ENCODE peak calls at places on chromosomes 3 and 15, in six cellular contexts. One of them, this sample, is unnamed.

GRCh38 chr3:38731522-38731921 is 82.0 kb upstream of the SCN5A start:
- DNase-seq in HT1080: no peak
- DNase-seq in C1 segment of cervical spinal cord: no peak
- DNase-seq in EH: peak
- DNase-seq in stimulated activated CD4-positive, alpha-beta T cell treated with anti-CD3 and anti-CD28 coated beads, Interleukin-1b, Interleukin-23, amount 100 ng/mL, for 1 hour: no peak
- DNase-seq in LoVo: no peak
- DNase-seq in this sample: no peak

GRCh38 chr3:46858996-46859710 is 4.1 kb downstream of the MYL3 start:
- DNase-seq in stimulated activated CD4-positive, alpha-beta T cell treated with anti-CD3 and anti-CD28 coated beads, Interleukin-1b, Interleukin-23, amount 100 ng/mL, for 1 hour: no peak
- DNase-seq in HT1080: no peak
- DNase-seq in C1 segment of cervical spinal cord: no peak
- DNase-seq in EH: no peak
- DNase-seq in LoVo: no peak
- DNase-seq in this sample: no peak

GRCh38 chr15:73899197-73900128 is 26.1 kb downstream of the TBC1D21 start:
- DNase-seq in C1 segment of cervical spinal cord: no peak
- DNase-seq in HT1080: no peak
- DNase-seq in stimulated activated CD4-positive, alpha-beta T cell treated with anti-CD3 and anti-CD28 coated beads, Interleukin-1b, Interleukin-23, amount 100 ng/mL, for 1 hour: no peak
- DNase-seq in LoVo: no peak
- DNase-seq in EH: peak
- DNase-seq in this sample: no peak

GRCh38 chr3:115784739-115785571 is 161.6 kb downstream of the GAP43 start:
- DNase-seq in LoVo: no peak
- DNase-seq in EH: peak
- DNase-seq in stimulated activated CD4-positive, alpha-beta T cell treated with anti-CD3 and anti-CD28 coated beads, Interleukin-1b, Interleukin-23, amount 100 ng/mL, for 1 hour: no peak
- DNase-seq in HT1080: peak
- DNase-seq in C1 segment of cervical spinal cord: no peak
- DNase-seq in this sample: no peak

GRCh38 chr3:4978966-4979400 is 254 bp upstream of the BHLHE40 start:
- DNase-seq in EH: peak
- DNase-seq in HT1080: peak
- DNase-seq in C1 segment of cervical spinal cord: peak
- DNase-seq in stimulated activated CD4-positive, alpha-beta T cell treated with anti-CD3 and anti-CD28 coated beads, Interleukin-1b, Interleukin-23, amount 100 ng/mL, for 1 hour: peak
- DNase-seq in LoVo: peak
- DNase-seq in this sample: no peak

GRCh38 chr3:177220136-177220974 is 23.1 kb upstream of the TBL1XR1 start:
- DNase-seq in EH: no peak
- DNase-seq in HT1080: peak
- DNase-seq in stimulated activated CD4-positive, alpha-beta T cell treated with anti-CD3 and anti-CD28 coated beads, Interleukin-1b, Interleukin-23, amount 100 ng/mL, for 1 hour: no peak
- DNase-seq in LoVo: no peak
- DNase-seq in C1 segment of cervical spinal cord: no peak
- DNase-seq in this sample: no peak

GRCh38 chr3:170421147-170421641 is 2.5 kb downstream of the CLDN11 start:
- DNase-seq in stimulated activated CD4-positive, alpha-beta T cell treated with anti-CD3 and anti-CD28 coated beads, Interleukin-1b, Interleukin-23, amount 100 ng/mL, for 1 hour: no peak
- DNase-seq in LoVo: no peak
- DNase-seq in C1 segment of cervical spinal cord: peak
- DNase-seq in EH: peak
- DNase-seq in HT1080: no peak
- DNase-seq in this sample: no peak

GRCh38 chr15:56351957-56352506 is 13.2 kb upstream of the TEX9 start:
- DNase-seq in HT1080: no peak
- DNase-seq in EH: no peak
- DNase-seq in C1 segment of cervical spinal cord: no peak
- DNase-seq in stimulated activated CD4-positive, alpha-beta T cell treated with anti-CD3 and anti-CD28 coated beads, Interleukin-1b, Interleukin-23, amount 100 ng/mL, for 1 hour: no peak
- DNase-seq in LoVo: no peak
- DNase-seq in this sample: no peak

GRCh38 chr3:16761576-16761975 is 123.2 kb upstream of the PLCL2 start:
- DNase-seq in HT1080: no peak
- DNase-seq in C1 segment of cervical spinal cord: no peak
- DNase-seq in stimulated activated CD4-positive, alpha-beta T cell treated with anti-CD3 and anti-CD28 coated beads, Interleukin-1b, Interleukin-23, amount 100 ng/mL, for 1 hour: no peak
- DNase-seq in LoVo: peak
- DNase-seq in EH: peak
- DNase-seq in this sample: no peak

GRCh38 chr3:54164192-54164975 is 42.0 kb downstream of the CACNA2D3 start:
- DNase-seq in HT1080: no peak
- DNase-seq in C1 segment of cervical spinal cord: no peak
- DNase-seq in LoVo: no peak
- DNase-seq in EH: no peak
- DNase-seq in stimulated activated CD4-positive, alpha-beta T cell treated with anti-CD3 and anti-CD28 coated beads, Interleukin-1b, Interleukin-23, amount 100 ng/mL, for 1 hour: no peak
- DNase-seq in this sample: no peak

GRCh38 chr15:86103825-86104224 is 24.2 kb downstream of the AGBL1 start:
- DNase-seq in EH: no peak
- DNase-seq in LoVo: no peak
- DNase-seq in C1 segment of cervical spinal cord: no peak
- DNase-seq in stimulated activated CD4-positive, alpha-beta T cell treated with anti-CD3 and anti-CD28 coated beads, Interleukin-1b, Interleukin-23, amount 100 ng/mL, for 1 hour: no peak
- DNase-seq in HT1080: no peak
- DNase-seq in this sample: no peak

GRCh38 chr3:65347166-65347565 is 659.4 kb upstream of the ADAMTS9 start:
- DNase-seq in stimulated activated CD4-positive, alpha-beta T cell treated with anti-CD3 and anti-CD28 coated beads, Interleukin-1b, Interleukin-23, amount 100 ng/mL, for 1 hour: no peak
- DNase-seq in EH: no peak
- DNase-seq in C1 segment of cervical spinal cord: no peak
- DNase-seq in HT1080: no peak
- DNase-seq in LoVo: no peak
- DNase-seq in this sample: no peak

GRCh38 chr3:65880350-65880749 is 158.4 kb downstream of the MAGI1 start:
- DNase-seq in HT1080: no peak
- DNase-seq in C1 segment of cervical spinal cord: no peak
- DNase-seq in stimulated activated CD4-positive, alpha-beta T cell treated with anti-CD3 and anti-CD28 coated beads, Interleukin-1b, Interleukin-23, amount 100 ng/mL, for 1 hour: no peak
- DNase-seq in LoVo: no peak
- DNase-seq in EH: no peak
- DNase-seq in this sample: no peak

GRCh38 chr3:130473416-130473815 is 43.6 kb upstream of the COL6A6 start:
- DNase-seq in EH: no peak
- DNase-seq in HT1080: no peak
- DNase-seq in stimulated activated CD4-positive, alpha-beta T cell treated with anti-CD3 and anti-CD28 coated beads, Interleukin-1b, Interleukin-23, amount 100 ng/mL, for 1 hour: no peak
- DNase-seq in LoVo: no peak
- DNase-seq in C1 segment of cervical spinal cord: no peak
- DNase-seq in this sample: no peak

GRCh38 chr15:92385096-92385495 is 8.6 kb upstream of the ST8SIA2 start:
- DNase-seq in HT1080: peak
- DNase-seq in EH: peak
- DNase-seq in LoVo: no peak
- DNase-seq in stimulated activated CD4-positive, alpha-beta T cell treated with anti-CD3 and anti-CD28 coated beads, Interleukin-1b, Interleukin-23, amount 100 ng/mL, for 1 hour: no peak
- DNase-seq in C1 segment of cervical spinal cord: no peak
- DNase-seq in this sample: no peak

GRCh38 chr15:89912145-89912673 is 543 bp downstream of the ARPIN start:
- DNase-seq in C1 segment of cervical spinal cord: peak
- DNase-seq in HT1080: no peak
- DNase-seq in stimulated activated CD4-positive, alpha-beta T cell treated with anti-CD3 and anti-CD28 coated beads, Interleukin-1b, Interleukin-23, amount 100 ng/mL, for 1 hour: no peak
- DNase-seq in LoVo: peak
- DNase-seq in EH: peak
- DNase-seq in this sample: no peak

GRCh38 chr3:47024932-47025331 is 45.5 kb downstream of the NBEAL2 start:
- DNase-seq in C1 segment of cervical spinal cord: no peak
- DNase-seq in stimulated activated CD4-positive, alpha-beta T cell treated with anti-CD3 and anti-CD28 coated beads, Interleukin-1b, Interleukin-23, amount 100 ng/mL, for 1 hour: no peak
- DNase-seq in LoVo: no peak
- DNase-seq in HT1080: peak
- DNase-seq in EH: peak
- DNase-seq in this sample: no peak

GRCh38 chr3:9955067-9955502 is 2.9 kb upstream of the PRRT3 start:
- DNase-seq in HT1080: no peak
- DNase-seq in stimulated activated CD4-positive, alpha-beta T cell treated with anti-CD3 and anti-CD28 coated beads, Interleukin-1b, Interleukin-23, amount 100 ng/mL, for 1 hour: no peak
- DNase-seq in C1 segment of cervical spinal cord: no peak
- DNase-seq in EH: peak
- DNase-seq in LoVo: no peak
- DNase-seq in this sample: no peak

GRCh38 chr3:129398803-129399144 is 29.7 kb downstream of the EFCAB12 start:
- DNase-seq in C1 segment of cervical spinal cord: no peak
- DNase-seq in stimulated activated CD4-positive, alpha-beta T cell treated with anti-CD3 and anti-CD28 coated beads, Interleukin-1b, Interleukin-23, amount 100 ng/mL, for 1 hour: no peak
- DNase-seq in HT1080: no peak
- DNase-seq in EH: peak
- DNase-seq in LoVo: no peak
- DNase-seq in this sample: no peak

GRCh38 chr15:88331291-88331690 is 74.8 kb upstream of the NTRK3 start:
- DNase-seq in HT1080: peak
- DNase-seq in LoVo: peak
- DNase-seq in stimulated activated CD4-positive, alpha-beta T cell treated with anti-CD3 and anti-CD28 coated beads, Interleukin-1b, Interleukin-23, amount 100 ng/mL, for 1 hour: no peak
- DNase-seq in C1 segment of cervical spinal cord: no peak
- DNase-seq in EH: peak
- DNase-seq in this sample: no peak

GRCh38 chr3:124695369-124695768 is 34.9 kb upstream of the UMPS start:
- DNase-seq in HT1080: no peak
- DNase-seq in stimulated activated CD4-positive, alpha-beta T cell treated with anti-CD3 and anti-CD28 coated beads, Interleukin-1b, Interleukin-23, amount 100 ng/mL, for 1 hour: no peak
- DNase-seq in EH: no peak
- DNase-seq in C1 segment of cervical spinal cord: no peak
- DNase-seq in LoVo: no peak
- DNase-seq in this sample: no peak

GRCh38 chr3:21846976-21847375 is 96.0 kb upstream of the ZNF385D start:
- DNase-seq in LoVo: no peak
- DNase-seq in HT1080: peak
- DNase-seq in C1 segment of cervical spinal cord: no peak
- DNase-seq in stimulated activated CD4-positive, alpha-beta T cell treated with anti-CD3 and anti-CD28 coated beads, Interleukin-1b, Interleukin-23, amount 100 ng/mL, for 1 hour: no peak
- DNase-seq in EH: peak
- DNase-seq in this sample: no peak

GRCh38 chr15:40314723-40315276 is 7.1 kb upstream of the PLCB2 start:
- DNase-seq in LoVo: no peak
- DNase-seq in stimulated activated CD4-positive, alpha-beta T cell treated with anti-CD3 and anti-CD28 coated beads, Interleukin-1b, Interleukin-23, amount 100 ng/mL, for 1 hour: no peak
- DNase-seq in HT1080: peak
- DNase-seq in C1 segment of cervical spinal cord: no peak
- DNase-seq in EH: peak
- DNase-seq in this sample: no peak

GRCh38 chr15:89430530-89431341 is 65.6 kb downstream of the RHCG start:
- DNase-seq in LoVo: peak
- DNase-seq in C1 segment of cervical spinal cord: peak
- DNase-seq in HT1080: peak
- DNase-seq in stimulated activated CD4-positive, alpha-beta T cell treated with anti-CD3 and anti-CD28 coated beads, Interleukin-1b, Interleukin-23, amount 100 ng/mL, for 1 hour: peak
- DNase-seq in EH: peak
- DNase-seq in this sample: no peak

GRCh38 chr3:62379206-62379834 is 6.0 kb upstream of the FEZF2 start:
- DNase-seq in HT1080: no peak
- DNase-seq in stimulated activated CD4-positive, alpha-beta T cell treated with anti-CD3 and anti-CD28 coated beads, Interleukin-1b, Interleukin-23, amount 100 ng/mL, for 1 hour: no peak
- DNase-seq in EH: no peak
- DNase-seq in C1 segment of cervical spinal cord: no peak
- DNase-seq in LoVo: no peak
- DNase-seq in this sample: no peak

GRCh38 chr3:72738752-72739520 is 109.3 kb downstream of the SHQ1 start:
- DNase-seq in stimulated activated CD4-positive, alpha-beta T cell treated with anti-CD3 and anti-CD28 coated beads, Interleukin-1b, Interleukin-23, amount 100 ng/mL, for 1 hour: peak
- DNase-seq in LoVo: peak
- DNase-seq in HT1080: no peak
- DNase-seq in EH: peak
- DNase-seq in C1 segment of cervical spinal cord: peak
- DNase-seq in this sample: peak

GRCh38 chr15:74242296-74242929 is 6.3 kb downstream of the CCDC33 start:
- DNase-seq in C1 segment of cervical spinal cord: no peak
- DNase-seq in EH: peak
- DNase-seq in stimulated activated CD4-positive, alpha-beta T cell treated with anti-CD3 and anti-CD28 coated beads, Interleukin-1b, Interleukin-23, amount 100 ng/mL, for 1 hour: no peak
- DNase-seq in LoVo: no peak
- DNase-seq in HT1080: peak
- DNase-seq in this sample: no peak

GRCh38 chr3:28575748-28576589 is 227.3 kb upstream of the AZI2 start:
- DNase-seq in stimulated activated CD4-positive, alpha-beta T cell treated with anti-CD3 and anti-CD28 coated beads, Interleukin-1b, Interleukin-23, amount 100 ng/mL, for 1 hour: no peak
- DNase-seq in C1 segment of cervical spinal cord: peak
- DNase-seq in EH: peak
- DNase-seq in LoVo: no peak
- DNase-seq in HT1080: no peak
- DNase-seq in this sample: peak

GRCh38 chr15:64536244-64536836 is 76.0 kb downstream of the ZNF609 start:
- DNase-seq in stimulated activated CD4-positive, alpha-beta T cell treated with anti-CD3 and anti-CD28 coated beads, Interleukin-1b, Interleukin-23, amount 100 ng/mL, for 1 hour: no peak
- DNase-seq in HT1080: peak
- DNase-seq in C1 segment of cervical spinal cord: no peak
- DNase-seq in EH: peak
- DNase-seq in LoVo: peak
- DNase-seq in this sample: no peak

GRCh38 chr15:52798529-52799101 is 8.5 kb upstream of the ONECUT1 start:
- DNase-seq in C1 segment of cervical spinal cord: no peak
- DNase-seq in EH: no peak
- DNase-seq in HT1080: no peak
- DNase-seq in stimulated activated CD4-positive, alpha-beta T cell treated with anti-CD3 and anti-CD28 coated beads, Interleukin-1b, Interleukin-23, amount 100 ng/mL, for 1 hour: no peak
- DNase-seq in LoVo: no peak
- DNase-seq in this sample: no peak

GRCh38 chr3:84126160-84126559 is 832.6 kb upstream of the CADM2 start:
- DNase-seq in C1 segment of cervical spinal cord: no peak
- DNase-seq in stimulated activated CD4-positive, alpha-beta T cell treated with anti-CD3 and anti-CD28 coated beads, Interleukin-1b, Interleukin-23, amount 100 ng/mL, for 1 hour: no peak
- DNase-seq in HT1080: no peak
- DNase-seq in LoVo: no peak
- DNase-seq in EH: no peak
- DNase-seq in this sample: no peak

GRCh38 chr3:115292131-115292530 is 145.0 kb upstream of the ZBTB20 start:
- DNase-seq in LoVo: no peak
- DNase-seq in EH: no peak
- DNase-seq in C1 segment of cervical spinal cord: no peak
- DNase-seq in stimulated activated CD4-positive, alpha-beta T cell treated with anti-CD3 and anti-CD28 coated beads, Interleukin-1b, Interleukin-23, amount 100 ng/mL, for 1 hour: no peak
- DNase-seq in HT1080: no peak
- DNase-seq in this sample: no peak

GRCh38 chr3:58383476-58383875 is 50.2 kb downstream of the PDHB start:
- DNase-seq in EH: peak
- DNase-seq in stimulated activated CD4-positive, alpha-beta T cell treated with anti-CD3 and anti-CD28 coated beads, Interleukin-1b, Interleukin-23, amount 100 ng/mL, for 1 hour: no peak
- DNase-seq in HT1080: peak
- DNase-seq in LoVo: no peak
- DNase-seq in C1 segment of cervical spinal cord: no peak
- DNase-seq in this sample: no peak

GRCh38 chr3:170076715-170077238 is 39.0 kb downstream of the GPR160 start:
- DNase-seq in HT1080: peak
- DNase-seq in EH: peak
- DNase-seq in C1 segment of cervical spinal cord: no peak
- DNase-seq in stimulated activated CD4-positive, alpha-beta T cell treated with anti-CD3 and anti-CD28 coated beads, Interleukin-1b, Interleukin-23, amount 100 ng/mL, for 1 hour: no peak
- DNase-seq in LoVo: peak
- DNase-seq in this sample: no peak

GRCh38 chr3:142912440-142913172 is 23.7 kb upstream of the PCOLCE2 start:
- DNase-seq in stimulated activated CD4-positive, alpha-beta T cell treated with anti-CD3 and anti-CD28 coated beads, Interleukin-1b, Interleukin-23, amount 100 ng/mL, for 1 hour: no peak
- DNase-seq in LoVo: no peak
- DNase-seq in HT1080: no peak
- DNase-seq in C1 segment of cervical spinal cord: no peak
- DNase-seq in EH: no peak
- DNase-seq in this sample: no peak